ENCODE peak calls at places on chromosomes 7 and 10, in four cellular contexts. One of them, this sample, is unnamed. For H3K4me1, H3K27me3 and H3K9me3, the result is how much of the 10 kb centered on the place peaks cover.

GRCh38 chr10:71613303-71613777 is 106.2 kb downstream of the C10orf105 start:
- DNase-seq in fibroblast of lung: peak
- DNase-seq in naive thymus-derived CD4-positive, alpha-beta T cell: no peak
- DNase-seq in aorta: no peak
- DNase-seq in this sample: no peak

GRCh38 chr7:121023683-121024507 is 35.4 kb downstream of the CPED1 start:
- DNase-seq in aorta: no peak
- DNase-seq in fibroblast of lung: peak
- DNase-seq in naive thymus-derived CD4-positive, alpha-beta T cell: no peak
- DNase-seq in this sample: no peak

GRCh38 chr7:99359465-99360154 is 14.9 kb upstream of the ARPC1B start:
- DNase-seq in naive thymus-derived CD4-positive, alpha-beta T cell: no peak
- DNase-seq in fibroblast of lung: no peak
- DNase-seq in aorta: peak
- DNase-seq in this sample: no peak

GRCh38 chr7:135930565-135931423 is 46.4 kb downstream of the MTPN start:
- DNase-seq in naive thymus-derived CD4-positive, alpha-beta T cell: no peak
- DNase-seq in aorta: no peak
- DNase-seq in fibroblast of lung: no peak
- DNase-seq in this sample: no peak

GRCh38 chr10:58576736-58577366 is 64.2 kb downstream of the BICC1 start:
- DNase-seq in fibroblast of lung: peak
- DNase-seq in aorta: no peak
- DNase-seq in naive thymus-derived CD4-positive, alpha-beta T cell: no peak
- DNase-seq in this sample: no peak

GRCh38 chr7:73700581-73701134 is 17.3 kb downstream of the BUD23 start:
- DNase-seq in fibroblast of lung: no peak
- DNase-seq in naive thymus-derived CD4-positive, alpha-beta T cell: no peak
- DNase-seq in aorta: no peak
- DNase-seq in this sample: no peak

GRCh38 chr10:114045071-114045737 is 1.5 kb downstream of the ADRB1 start:
- DNase-seq in fibroblast of lung: no peak
- DNase-seq in aorta: peak
- DNase-seq in naive thymus-derived CD4-positive, alpha-beta T cell: no peak
- DNase-seq in this sample: no peak

GRCh38 chr7:37993060-37993501 is 72.6 kb downstream of the EPDR1 start:
- DNase-seq in fibroblast of lung: no peak
- DNase-seq in aorta: no peak
- DNase-seq in naive thymus-derived CD4-positive, alpha-beta T cell: no peak
- DNase-seq in this sample: no peak

GRCh38 chr7:134792968-134793367 is 13.5 kb downstream of the CALD1 start:
- DNase-seq in fibroblast of lung: no peak
- DNase-seq in aorta: no peak
- DNase-seq in naive thymus-derived CD4-positive, alpha-beta T cell: no peak
- DNase-seq in this sample: no peak

GRCh38 chr7:135200824-135201331 is 10.4 kb downstream of the WDR91 start:
- DNase-seq in aorta: no peak
- DNase-seq in naive thymus-derived CD4-positive, alpha-beta T cell: no peak
- DNase-seq in fibroblast of lung: peak
- DNase-seq in this sample: peak

GRCh38 chr7:93011351-93012294 is 106.2 kb downstream of the SAMD9 start:
- DNase-seq in naive thymus-derived CD4-positive, alpha-beta T cell: no peak
- DNase-seq in aorta: no peak
- DNase-seq in fibroblast of lung: peak
- DNase-seq in this sample: no peak

GRCh38 chr10:117348236-117348635 is 27.0 kb downstream of the PDZD8 start:
- DNase-seq in aorta: no peak
- DNase-seq in naive thymus-derived CD4-positive, alpha-beta T cell: no peak
- DNase-seq in fibroblast of lung: no peak
- DNase-seq in this sample: no peak

GRCh38 chr10:86614853-86615252 is 39.5 kb upstream of the OPN4 start:
- DNase-seq in naive thymus-derived CD4-positive, alpha-beta T cell: no peak
- DNase-seq in aorta: no peak
- DNase-seq in fibroblast of lung: no peak
- DNase-seq in this sample: peak

GRCh38 chr10:24603333-24603732 is 120.4 kb downstream of the ARHGAP21 start:
- DNase-seq in aorta: no peak
- DNase-seq in fibroblast of lung: peak
- DNase-seq in naive thymus-derived CD4-positive, alpha-beta T cell: no peak
- DNase-seq in this sample: no peak

GRCh38 chr10:71331736-71332135 is 12.7 kb downstream of the SLC29A3 start:
- DNase-seq in fibroblast of lung: no peak
- DNase-seq in naive thymus-derived CD4-positive, alpha-beta T cell: no peak
- DNase-seq in aorta: no peak
- DNase-seq in this sample: no peak

GRCh38 chr10:3401491-3401938 is 228.9 kb upstream of the PITRM1 start:
- DNase-seq in fibroblast of lung: peak
- DNase-seq in naive thymus-derived CD4-positive, alpha-beta T cell: no peak
- DNase-seq in aorta: no peak
- DNase-seq in this sample: no peak

GRCh38 chr10:71687077-71687476 is 32.5 kb downstream of the C10orf105 start:
- DNase-seq in aorta: no peak
- DNase-seq in fibroblast of lung: no peak
- DNase-seq in naive thymus-derived CD4-positive, alpha-beta T cell: no peak
- DNase-seq in this sample: peak

GRCh38 chr10:132240156-132240555 is 53.4 kb downstream of the DPYSL4 start:
- DNase-seq in naive thymus-derived CD4-positive, alpha-beta T cell: no peak
- DNase-seq in fibroblast of lung: no peak
- DNase-seq in aorta: no peak
- DNase-seq in this sample: no peak

GRCh38 chr7:82615527-82615926 is 171.9 kb upstream of the CACNA2D1 start:
- DNase-seq in naive thymus-derived CD4-positive, alpha-beta T cell: no peak
- DNase-seq in fibroblast of lung: no peak
- DNase-seq in aorta: no peak
- DNase-seq in this sample: no peak

GRCh38 chr10:69048103-69048502 is 39.8 kb upstream of the SRGN start:
- DNase-seq in fibroblast of lung: peak
- DNase-seq in aorta: no peak
- DNase-seq in naive thymus-derived CD4-positive, alpha-beta T cell: no peak
- DNase-seq in this sample: peak

GRCh38 chr10:15211464-15211979 is 43.0 kb upstream of the NMT2 start:
- DNase-seq in fibroblast of lung: peak
- DNase-seq in aorta: no peak
- DNase-seq in naive thymus-derived CD4-positive, alpha-beta T cell: no peak
- DNase-seq in this sample: no peak

GRCh38 chr7:1254281-1255082 is 21.8 kb downstream of the UNCX start:
- DNase-seq in fibroblast of lung: no peak
- DNase-seq in aorta: no peak
- DNase-seq in naive thymus-derived CD4-positive, alpha-beta T cell: no peak
- DNase-seq in this sample: no peak

GRCh38 chr7:136857573-136857972 is 10.9 kb upstream of the CHRM2 start:
- DNase-seq in naive thymus-derived CD4-positive, alpha-beta T cell: no peak
- DNase-seq in fibroblast of lung: peak
- DNase-seq in aorta: no peak
- DNase-seq in this sample: peak

GRCh38 chr10:112951349-112952281 is 1.6 kb downstream of the TCF7L2 start:
- DNase-seq in fibroblast of lung: peak
- DNase-seq in naive thymus-derived CD4-positive, alpha-beta T cell: peak
- DNase-seq in aorta: peak
- DNase-seq in this sample: peak

GRCh38 chr10:32167450-32167849 is 111.2 kb upstream of the KIF5B start:
- DNase-seq in fibroblast of lung: no peak
- DNase-seq in naive thymus-derived CD4-positive, alpha-beta T cell: no peak
- DNase-seq in aorta: no peak
- DNase-seq in this sample: peak

GRCh38 chr10:79270471-79271246 is 76.6 kb upstream of the PPIF start:
- DNase-seq in naive thymus-derived CD4-positive, alpha-beta T cell: no peak
- DNase-seq in aorta: no peak
- DNase-seq in fibroblast of lung: no peak
- DNase-seq in this sample: no peak

GRCh38 chr10:114207349-114207748 is 28.2 kb downstream of the TDRD1 start:
- DNase-seq in naive thymus-derived CD4-positive, alpha-beta T cell: no peak
- DNase-seq in aorta: no peak
- DNase-seq in fibroblast of lung: no peak
- DNase-seq in this sample: no peak

GRCh38 chr7:98541101-98541500 is 76.0 kb upstream of the NPTX2 start:
- DNase-seq in fibroblast of lung: no peak
- DNase-seq in aorta: peak
- DNase-seq in naive thymus-derived CD4-positive, alpha-beta T cell: no peak
- DNase-seq in this sample: no peak

GRCh38 chr7:142583424-142583823 is 165.8 kb upstream of the PRSS1 start:
- DNase-seq in naive thymus-derived CD4-positive, alpha-beta T cell: no peak
- DNase-seq in aorta: no peak
- DNase-seq in fibroblast of lung: peak
- DNase-seq in this sample: no peak

GRCh38 chr7:30660331-30661255 is 21.7 kb downstream of the CRHR2 start:
- DNase-seq in fibroblast of lung: no peak
- DNase-seq in aorta: peak
- DNase-seq in naive thymus-derived CD4-positive, alpha-beta T cell: no peak
- DNase-seq in this sample: peak

GRCh38 chr10:124354411-124355382 is 64.0 kb downstream of the OAT start:
- DNase-seq in aorta: peak
- DNase-seq in naive thymus-derived CD4-positive, alpha-beta T cell: peak
- DNase-seq in fibroblast of lung: peak
- DNase-seq in this sample: peak

GRCh38 chr7:27095050-27095896 is 527 bp downstream of the HOXA1 start:
- DNase-seq in aorta: no peak
- DNase-seq in fibroblast of lung: no peak
- DNase-seq in naive thymus-derived CD4-positive, alpha-beta T cell: no peak
- DNase-seq in this sample: no peak

GRCh38 chr10:71239946-71240795 is 27.8 kb downstream of the UNC5B start:
- DNase-seq in aorta: no peak
- DNase-seq in naive thymus-derived CD4-positive, alpha-beta T cell: no peak
- DNase-seq in fibroblast of lung: no peak
- DNase-seq in this sample: no peak

GRCh38 chr7:133633055-133633454 is 380.2 kb downstream of the EXOC4 start:
- DNase-seq in naive thymus-derived CD4-positive, alpha-beta T cell: no peak
- DNase-seq in fibroblast of lung: peak
- DNase-seq in aorta: no peak
- DNase-seq in this sample: no peak

GRCh38 chr10:13788701-13789447 is 202.1 kb downstream of the PRPF18 start:
- DNase-seq in aorta: peak
- DNase-seq in fibroblast of lung: peak
- DNase-seq in naive thymus-derived CD4-positive, alpha-beta T cell: no peak
- DNase-seq in this sample: peak

GRCh38 chr7:130971297-130971696 is 237.3 kb upstream of the KLF14 start:
- DNase-seq in naive thymus-derived CD4-positive, alpha-beta T cell: no peak
- DNase-seq in aorta: no peak
- DNase-seq in fibroblast of lung: no peak
- DNase-seq in this sample: no peak

GRCh38 chr7:79050592-79050991 is 402.9 kb downstream of the MAGI2 start:
- DNase-seq in fibroblast of lung: peak
- DNase-seq in aorta: no peak
- DNase-seq in naive thymus-derived CD4-positive, alpha-beta T cell: no peak
- DNase-seq in this sample: no peak

DNA sequence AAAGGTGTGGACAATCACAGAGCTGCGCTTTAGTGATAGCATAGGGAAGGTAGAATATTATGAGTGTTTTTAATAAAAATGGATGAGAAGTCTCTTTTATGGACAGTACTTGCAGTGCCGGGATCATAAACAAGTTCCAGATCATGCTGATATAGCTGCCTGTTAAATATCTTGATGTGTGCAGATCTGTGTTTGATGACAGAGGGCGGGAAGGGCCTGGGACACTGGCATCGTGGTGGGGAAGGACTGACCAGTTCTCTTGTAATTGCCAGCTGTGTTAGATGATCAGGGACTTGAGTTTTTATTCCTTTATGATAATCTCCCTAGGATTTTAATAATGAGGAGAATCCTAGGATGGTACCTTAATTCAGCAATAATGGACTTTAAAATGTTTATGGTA is 14.6 kb downstream of the SND1 start:
- DNase-seq in aorta: no peak
- DNase-seq in fibroblast of lung: no peak
- DNase-seq in naive thymus-derived CD4-positive, alpha-beta T cell: no peak
- DNase-seq in this sample: no peak
- H3K4me1 ChIP-seq in aorta: under half
- H3K4me1 ChIP-seq in fibroblast of lung: under half
- H3K4me1 ChIP-seq in naive thymus-derived CD4-positive, alpha-beta T cell: under half
- H3K4me1 ChIP-seq in this sample: under half

DNA sequence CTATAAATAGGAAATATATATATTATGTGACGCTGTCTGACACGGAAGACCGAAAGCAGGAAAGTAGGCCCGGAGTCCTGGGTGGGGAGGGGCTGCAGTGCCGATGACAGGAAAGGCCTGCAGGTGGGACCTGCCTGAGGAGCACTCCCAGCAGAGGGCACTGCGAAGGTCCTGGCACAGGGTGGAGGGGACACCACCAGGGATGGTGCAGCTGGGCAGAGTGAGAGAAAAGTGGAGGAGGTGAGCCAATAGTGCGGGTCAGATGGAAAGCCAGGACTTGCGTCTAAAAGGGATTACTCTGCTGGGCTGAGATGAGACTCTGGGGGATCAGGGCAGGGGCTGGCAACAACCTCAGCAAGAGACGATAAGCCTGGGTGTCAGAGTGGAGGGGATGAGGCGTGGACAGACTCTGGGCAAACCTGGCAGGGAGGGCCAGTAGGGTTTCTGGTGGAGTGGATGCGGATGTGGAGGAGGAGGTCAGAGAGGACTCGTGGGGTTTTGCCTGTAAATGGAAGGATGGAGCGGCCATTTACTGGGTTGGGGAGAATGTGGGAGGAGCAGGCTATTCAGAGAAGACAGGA is 118.2 kb upstream of the ZNF746 start:
- DNase-seq in fibroblast of lung: no peak
- DNase-seq in aorta: no peak
- DNase-seq in naive thymus-derived CD4-positive, alpha-beta T cell: no peak
- DNase-seq in this sample: no peak
- H3K27me3 ChIP-seq in fibroblast of lung: under half
- H3K27me3 ChIP-seq in aorta: under half
- H3K27me3 ChIP-seq in naive thymus-derived CD4-positive, alpha-beta T cell: under half
- H3K27me3 ChIP-seq in this sample: under half

DNA sequence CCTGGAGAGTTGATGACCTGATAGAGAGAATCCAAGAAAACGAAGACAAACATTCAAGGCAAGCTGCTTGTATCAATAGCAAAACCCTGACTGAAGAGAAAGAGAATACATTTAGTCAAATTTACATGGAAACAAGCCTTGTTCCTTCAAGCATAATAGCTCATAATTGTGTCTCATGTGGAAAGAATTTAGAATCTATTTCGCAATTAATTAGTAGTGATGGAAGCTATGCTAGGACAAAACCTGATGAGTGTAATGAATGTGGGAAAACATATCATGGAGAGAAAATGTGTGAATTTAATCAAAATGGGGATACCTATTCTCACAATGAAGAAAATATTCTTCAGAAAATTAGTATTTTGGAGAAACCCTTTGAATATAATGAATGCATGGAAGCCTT is 18.0 kb downstream of the RBAK start:
- DNase-seq in naive thymus-derived CD4-positive, alpha-beta T cell: no peak
- DNase-seq in fibroblast of lung: no peak
- DNase-seq in aorta: no peak
- DNase-seq in this sample: no peak
- H3K9me3 ChIP-seq in naive thymus-derived CD4-positive, alpha-beta T cell: half or more
- H3K9me3 ChIP-seq in fibroblast of lung: under half
- H3K9me3 ChIP-seq in aorta: under half
- H3K9me3 ChIP-seq in this sample: half or more

GRCh38 chr7:40213291-40213690 is 78.5 kb downstream of the SUGCT start:
- DNase-seq in naive thymus-derived CD4-positive, alpha-beta T cell: no peak
- DNase-seq in fibroblast of lung: no peak
- DNase-seq in aorta: no peak
- DNase-seq in this sample: no peak
- H3K4me1 ChIP-seq in naive thymus-derived CD4-positive, alpha-beta T cell: under half
- H3K4me1 ChIP-seq in fibroblast of lung: under half
- H3K4me1 ChIP-seq in aorta: under half
- H3K4me1 ChIP-seq in this sample: under half

This sample was measured in SJCRH30.